ENCODE peak calls at places on chromosomes 16 and 17, in four cellular contexts. U is GM23338, K is IMR-90, V is SK-N-SH. P is an unnamed sample.

GRCh38 chr16:4404247-4404966 is 12.0 kb downstream of the CORO7 start:
- DNase-seq in U (peak), K (no peak), V (peak), P (peak)

GRCh38 chr16:77322757-77323156 is 112.1 kb downstream of the ADAMTS18 start:
- DNase-seq in U (no peak), K (no peak), V (no peak), P (no peak)

GRCh38 chr16:15636392-15636873 is 6.5 kb downstream of the MARF1 start:
- DNase-seq in U (no peak), K (no peak), V (no peak), P (no peak)

GRCh38 chr16:6019490-6019991 is 921.9 kb upstream of the EEF2KMT start:
- DNase-seq in U (peak), K (no peak), V (peak), P (peak)

GRCh38 chr16:75193730-75194444 is 13.1 kb downstream of the CTRB2 start:
- DNase-seq in U (no peak), K (no peak), V (no peak), P (no peak)

GRCh38 chr17:74454197-74455024 is 12.0 kb upstream of the CD300A start:
- DNase-seq in U (peak), K (peak), V (no peak), P (peak)

GRCh38 chr17:77836557-77837041 is 121.9 kb upstream of the TNRC6C start:
- DNase-seq in U (no peak), K (peak), V (no peak), P (no peak)

GRCh38 chr16:69894675-69895074 is 56.5 kb upstream of the CLEC18A start:
- DNase-seq in U (no peak), K (no peak), V (no peak), P (no peak)

GRCh38 chr16:24677388-24677787 is 52.1 kb upstream of the TNRC6A start:
- DNase-seq in U (no peak), K (no peak), V (no peak), P (no peak)

GRCh38 chr16:82653550-82654511 is 27.1 kb downstream of the CDH13 start:
- DNase-seq in U (peak), K (peak), V (no peak), P (no peak)

GRCh38 chr17:27384721-27385120 is 71.5 kb upstream of the KSR1 start:
- DNase-seq in U (no peak), K (peak), V (no peak), P (no peak)

GRCh38 chr16:56944954-56945839 is 13.3 kb downstream of the HERPUD1 start:
- DNase-seq in U (no peak), K (peak), V (no peak), P (no peak)

GRCh38 chr16:71552698-71553503 is 24.0 kb downstream of the TAT start:
- DNase-seq in U (peak), K (no peak), V (no peak), P (peak)

GRCh38 chr16:68792465-68793324 is 50.6 kb upstream of the TANGO6 start:
- DNase-seq in U (peak), K (peak), V (no peak), P (no peak)

GRCh38 chr16:14095883-14096551 is 24.9 kb downstream of the MRTFB start:
- DNase-seq in U (no peak), K (peak), V (no peak), P (no peak)

GRCh38 chr16:13063457-13063856 is 162.1 kb downstream of the SHISA9 start:
- DNase-seq in U (no peak), K (no peak), V (no peak), P (no peak)

GRCh38 chr16:23504453-23505179 is 5.7 kb downstream of the GGA2 start:
- DNase-seq in U (peak), K (peak), V (peak), P (peak)

GRCh38 chr17:49904904-49905303 is 57.0 kb upstream of the TAC4 start:
- DNase-seq in U (no peak), K (no peak), V (no peak), P (no peak)

GRCh38 chr16:180921-181667 is 835 bp downstream of the HBQ1 start:
- DNase-seq in U (peak), K (peak), V (peak), P (peak)

GRCh38 chr16:7651803-7652570 is 319.3 kb downstream of the RBFOX1 start:
- DNase-seq in U (peak), K (no peak), V (no peak), P (peak)

GRCh38 chr16:79598341-79599181 is 2.0 kb downstream of the MAF start:
- DNase-seq in U (peak), K (no peak), V (peak), P (peak)

GRCh38 chr16:67666538-67667433 is at the start of the genes C16orf86 and ENKD1:
- DNase-seq in U (peak), K (peak), V (peak), P (peak)

GRCh38 chr16:86844691-86845090 is 266.3 kb downstream of the FOXL1 start:
- DNase-seq in U (no peak), K (no peak), V (no peak), P (no peak)

GRCh38 chr17:10743316-10744009 is 13.6 kb upstream of the TMEM220 start:
- DNase-seq in U (no peak), K (peak), V (no peak), P (no peak)

GRCh38 chr17:69447726-69448125 is 33.2 kb downstream of the MAP2K6 start:
- DNase-seq in U (no peak), K (no peak), V (no peak), P (no peak)

GRCh38 chr16:85681255-85681654 is 7.5 kb downstream of the GINS2 start:
- DNase-seq in U (no peak), K (no peak), V (no peak), P (no peak)

GRCh38 chr16:53713403-53714013 is 9.6 kb downstream of the FTO start:
- DNase-seq in U (no peak), K (no peak), V (no peak), P (no peak)

GRCh38 chr17:47738178-47738577 is 5.1 kb downstream of the TBX21 start:
- DNase-seq in U (no peak), K (no peak), V (no peak), P (no peak)

GRCh38 chr17:40065771-40066510 is 3.2 kb downstream of the THRA start:
- DNase-seq in U (no peak), K (no peak), V (no peak), P (no peak)

GRCh38 chr16:66899945-66900688 is 18.6 kb downstream of the CDH16 start:
- DNase-seq in U (peak), K (peak), V (peak), P (peak)

GRCh38 chr17:35944151-35944550 is 638 bp upstream of the LYZL6 start:
- DNase-seq in U (no peak), K (no peak), V (no peak), P (no peak)

GRCh38 chr17:73232587-73233373 is 28.9 kb downstream of the CPSF4L start:
- DNase-seq in U (peak), K (peak), V (no peak), P (peak)

GRCh38 chr17:17750881-17751280 is 69.6 kb downstream of the RAI1 start:
- DNase-seq in U (no peak), K (no peak), V (no peak), P (no peak)

GRCh38 chr17:17751489-17751995 is 70.3 kb downstream of the RAI1 start:
- DNase-seq in U (no peak), K (no peak), V (no peak), P (no peak)

GRCh38 chr17:17749025-17749772 is 67.9 kb downstream of the RAI1 start:
- DNase-seq in U (peak), K (no peak), V (peak), P (peak)

GRCh38 chr17:17748604-17749003 is 67.3 kb downstream of the RAI1 start:
- DNase-seq in U (no peak), K (no peak), V (no peak), P (no peak)

DNA sequence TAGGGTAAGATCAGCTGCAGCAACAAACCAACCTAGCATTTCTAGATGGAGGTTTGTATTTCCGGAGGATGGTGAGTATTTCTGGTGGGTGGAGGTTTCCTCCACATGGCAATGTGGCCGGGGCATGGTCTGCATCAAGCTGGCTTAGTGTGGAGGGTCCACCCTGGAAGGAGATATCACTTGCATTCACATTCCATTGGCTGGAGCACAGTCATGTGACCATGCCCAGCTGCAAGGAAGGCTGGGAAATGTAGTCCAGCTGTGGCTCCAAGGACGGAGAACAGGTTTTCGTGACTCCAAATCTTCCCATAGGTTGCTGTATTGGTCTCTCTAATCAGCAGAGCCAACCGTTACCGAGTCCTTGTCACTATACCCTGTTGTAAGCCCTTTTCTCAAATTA is 68.7 kb downstream of the RAI1 start:
- DNase-seq in U (peak), K (peak), V (peak), P (peak)
- H3K4me2 ChIP-seq in U (peak), K (no peak), V (peak), P (peak)

GRCh38 chr17:79600613-79601221 is 10.1 kb downstream of the RBFOX3 start:
- DNase-seq in U (no peak), K (no peak), V (peak), P (peak)
- H3K4me2 ChIP-seq in U (no peak), K (no peak), V (no peak), P (peak)

GRCh38 chr17:82865274-82865673 is 25.5 kb upstream of the ZNF750 start:
- DNase-seq in U (no peak), K (no peak), V (no peak), P (no peak)

GRCh38 chr17:82863646-82863940 is 23.8 kb upstream of the ZNF750 start:
- DNase-seq in U (no peak), K (no peak), V (no peak), P (no peak)

GRCh38 chr17:82862758-82863645 is 23.2 kb upstream of the ZNF750 start:
- DNase-seq in U (no peak), K (no peak), V (no peak), P (peak)

GRCh38 chr17:82864721-82865240 is 25.0 kb upstream of the ZNF750 start:
- DNase-seq in U (no peak), K (no peak), V (no peak), P (no peak)

DNA sequence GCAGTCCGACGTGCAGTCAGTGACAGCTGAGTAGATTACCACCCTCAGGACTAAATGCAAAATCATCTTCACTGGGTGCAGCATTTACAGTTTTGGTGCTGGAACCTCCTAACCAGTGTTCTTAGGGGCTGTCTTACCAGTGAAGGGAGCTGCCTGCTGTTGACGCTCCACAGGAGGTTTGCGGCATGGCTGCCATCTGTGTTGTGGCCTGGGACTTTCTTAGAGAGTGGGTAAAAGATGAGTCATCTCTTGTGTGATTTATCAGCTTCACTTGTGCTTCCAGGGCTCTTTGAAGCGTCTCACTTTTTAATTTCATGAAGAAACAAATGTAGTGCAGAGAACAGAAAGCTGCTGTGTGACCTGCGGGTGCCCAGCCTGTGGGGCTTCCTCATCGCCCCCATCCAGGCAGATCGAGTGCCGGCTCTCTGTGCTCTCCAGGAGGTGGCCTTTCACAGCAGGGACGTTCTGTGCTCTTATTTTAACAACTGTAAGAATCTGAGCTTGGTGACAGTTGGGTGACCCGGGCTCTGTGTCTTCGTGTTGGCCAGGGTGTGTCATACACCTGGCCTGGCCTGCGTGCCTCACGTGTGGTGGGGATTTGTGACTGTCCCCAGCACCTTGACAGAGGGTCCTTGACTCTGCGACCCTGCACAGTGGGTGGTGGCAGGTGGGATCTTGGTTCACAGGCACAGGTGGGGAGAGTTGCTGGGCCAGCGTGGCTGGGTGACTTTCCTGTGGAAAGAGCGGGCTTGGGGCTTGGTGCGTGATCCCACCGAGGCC is 24.3 kb upstream of the ZNF750 start:
- DNase-seq in U (no peak), K (peak), V (peak), P (no peak)
- H3K4me2 ChIP-seq in U (no peak), K (no peak), V (peak), P (no peak)

DNA sequence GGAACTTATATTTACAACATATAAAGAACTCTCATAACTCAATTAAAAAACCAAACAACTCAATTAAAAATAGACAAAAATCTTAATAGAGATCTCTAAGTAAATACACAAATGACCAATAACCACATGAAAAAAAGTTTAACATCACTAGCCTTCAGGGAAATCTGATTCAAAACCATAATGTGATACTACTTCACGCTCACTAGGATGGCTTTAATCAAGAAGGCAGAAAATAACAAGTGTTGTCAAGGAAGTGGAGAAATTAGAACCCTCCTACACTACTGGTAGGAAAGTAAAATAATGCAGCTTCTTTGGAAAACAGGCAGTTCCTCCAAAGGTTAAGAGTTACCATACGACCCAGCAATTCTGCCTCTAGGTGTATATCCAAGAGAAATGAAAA is 8.4 kb downstream of the PHF12 start:
- DNase-seq in U (no peak), K (no peak), V (no peak), P (no peak)
- H3K4me2 ChIP-seq in U (no peak), K (no peak), V (no peak), P (no peak)

GRCh38 chr17:4318186-4318585 is 48.3 kb downstream of the UBE2G1 start:
- DNase-seq in U (peak), K (no peak), V (no peak), P (no peak)
- H3K4me2 ChIP-seq in U (no peak), K (no peak), V (no peak), P (no peak)

DNA sequence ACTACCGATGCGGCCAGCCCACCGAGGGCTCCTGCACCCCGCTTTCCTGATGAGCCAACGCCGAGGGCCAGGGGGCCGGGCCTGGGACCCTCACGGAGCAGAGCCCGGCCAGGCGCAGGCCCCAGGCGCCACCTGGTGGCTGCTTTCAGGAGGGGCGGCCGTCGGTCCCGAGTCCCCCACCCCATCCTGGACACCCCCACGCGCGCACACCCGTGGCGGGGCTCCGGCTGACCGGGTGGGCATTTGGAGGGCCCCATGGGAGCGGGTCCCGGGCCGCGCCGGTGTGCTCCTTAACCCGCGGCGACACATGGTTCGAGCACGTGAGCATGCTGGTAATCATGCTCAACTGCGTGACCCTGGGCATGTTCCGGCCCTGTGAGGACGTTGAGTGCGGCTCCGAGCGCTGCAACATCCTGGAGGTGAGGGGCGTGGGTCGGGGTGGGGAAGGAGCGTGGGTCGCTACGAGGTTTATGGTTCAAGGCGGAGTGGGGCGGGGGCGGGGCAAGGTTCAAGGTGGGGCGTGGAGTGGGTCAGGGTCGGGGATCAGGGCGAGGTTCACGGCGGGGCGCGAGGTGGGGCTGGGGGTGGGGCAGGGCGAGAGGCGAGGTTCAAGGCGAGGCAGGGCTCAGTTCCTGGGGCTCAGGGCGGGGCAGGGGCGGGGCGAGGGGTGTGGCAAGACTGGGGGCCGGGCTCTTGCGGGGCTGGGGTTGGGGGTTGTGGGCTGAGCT is 30.2 kb downstream of the TPSG1 start:
- DNase-seq in U (peak), K (no peak), V (peak), P (peak)
- H3K4me2 ChIP-seq in U (no peak), K (no peak), V (no peak), P (no peak)